ENCODE peak calls at places on chromosome 7, in five cellular contexts. One of them, this sample, is unnamed. For H3K27me3 and H3K36me3, the result is how much of the 10 kb centered on the place peaks cover.

GRCh38 chr7:24720283-24720682 is 37.0 kb downstream of the GSDME start:
- DNase-seq in cardiac muscle cell: no peak
- DNase-seq in Peyer's patch: peak
- DNase-seq in IMR-90: no peak
- DNase-seq in body of pancreas: no peak
- DNase-seq in this sample: no peak

GRCh38 chr7:1403844-1404404 is 55.3 kb downstream of the MICALL2 start:
- DNase-seq in Peyer's patch: no peak
- DNase-seq in body of pancreas: no peak
- DNase-seq in cardiac muscle cell: peak
- DNase-seq in IMR-90: peak
- DNase-seq in this sample: no peak

GRCh38 chr7:77337456-77337990 is 78.6 kb downstream of the GSAP start:
- DNase-seq in Peyer's patch: no peak
- DNase-seq in cardiac muscle cell: no peak
- DNase-seq in body of pancreas: no peak
- DNase-seq in IMR-90: peak
- DNase-seq in this sample: no peak

GRCh38 chr7:152751449-152752141 is 8.0 kb upstream of the ACTR3B start:
- DNase-seq in IMR-90: no peak
- DNase-seq in Peyer's patch: no peak
- DNase-seq in body of pancreas: no peak
- DNase-seq in cardiac muscle cell: no peak
- DNase-seq in this sample: no peak

GRCh38 chr7:129646369-129647021 is 35.0 kb downstream of the NRF1 start:
- DNase-seq in body of pancreas: no peak
- DNase-seq in Peyer's patch: no peak
- DNase-seq in IMR-90: no peak
- DNase-seq in cardiac muscle cell: peak
- DNase-seq in this sample: no peak

GRCh38 chr7:35749548-35749947 is 51.3 kb upstream of the SEPTIN7 start:
- DNase-seq in cardiac muscle cell: no peak
- DNase-seq in IMR-90: peak
- DNase-seq in body of pancreas: no peak
- DNase-seq in Peyer's patch: no peak
- DNase-seq in this sample: no peak

GRCh38 chr7:27842094-27842493 is 102.1 kb downstream of the TAX1BP1 start:
- DNase-seq in cardiac muscle cell: no peak
- DNase-seq in Peyer's patch: no peak
- DNase-seq in IMR-90: no peak
- DNase-seq in body of pancreas: no peak
- DNase-seq in this sample: no peak

GRCh38 chr7:29806793-29807178 is 478 bp downstream of the WIPF3 start:
- DNase-seq in body of pancreas: no peak
- DNase-seq in IMR-90: no peak
- DNase-seq in cardiac muscle cell: no peak
- DNase-seq in Peyer's patch: no peak
- DNase-seq in this sample: no peak

GRCh38 chr7:40437498-40437897 is 302.7 kb downstream of the SUGCT start:
- DNase-seq in body of pancreas: no peak
- DNase-seq in Peyer's patch: no peak
- DNase-seq in cardiac muscle cell: no peak
- DNase-seq in IMR-90: peak
- DNase-seq in this sample: no peak

GRCh38 chr7:28207486-28208158 is 27.0 kb upstream of the JAZF1 start:
- DNase-seq in body of pancreas: no peak
- DNase-seq in cardiac muscle cell: no peak
- DNase-seq in Peyer's patch: no peak
- DNase-seq in IMR-90: no peak
- DNase-seq in this sample: peak

GRCh38 chr7:33905389-33906032 is at the start of gene BMPER:
- DNase-seq in IMR-90: peak
- DNase-seq in cardiac muscle cell: peak
- DNase-seq in Peyer's patch: no peak
- DNase-seq in body of pancreas: peak
- DNase-seq in this sample: no peak

GRCh38 chr7:64885520-64886240 is 17.4 kb upstream of the ZNF273 start:
- DNase-seq in Peyer's patch: no peak
- DNase-seq in cardiac muscle cell: no peak
- DNase-seq in body of pancreas: no peak
- DNase-seq in IMR-90: no peak
- DNase-seq in this sample: no peak

GRCh38 chr7:19117081-19117869 is at the start of gene TWIST1:
- DNase-seq in IMR-90: peak
- DNase-seq in cardiac muscle cell: peak
- DNase-seq in Peyer's patch: no peak
- DNase-seq in body of pancreas: no peak
- DNase-seq in this sample: no peak

GRCh38 chr7:130913721-130914588 is 179.9 kb upstream of the KLF14 start:
- DNase-seq in IMR-90: no peak
- DNase-seq in body of pancreas: no peak
- DNase-seq in Peyer's patch: no peak
- DNase-seq in cardiac muscle cell: no peak
- DNase-seq in this sample: no peak

GRCh38 chr7:73451780-73452398 is 18.3 kb downstream of the FZD9 start:
- DNase-seq in Peyer's patch: no peak
- DNase-seq in IMR-90: peak
- DNase-seq in cardiac muscle cell: peak
- DNase-seq in body of pancreas: no peak
- DNase-seq in this sample: peak

GRCh38 chr7:3217166-3217565 is 83.9 kb upstream of the SDK1 start:
- DNase-seq in body of pancreas: peak
- DNase-seq in IMR-90: peak
- DNase-seq in cardiac muscle cell: peak
- DNase-seq in Peyer's patch: no peak
- DNase-seq in this sample: no peak

GRCh38 chr7:3641556-3641955 is 340.5 kb downstream of the SDK1 start:
- DNase-seq in IMR-90: no peak
- DNase-seq in body of pancreas: no peak
- DNase-seq in Peyer's patch: no peak
- DNase-seq in cardiac muscle cell: no peak
- DNase-seq in this sample: no peak

GRCh38 chr7:137790828-137791227 is 55.9 kb downstream of the DGKI start:
- DNase-seq in Peyer's patch: no peak
- DNase-seq in body of pancreas: no peak
- DNase-seq in IMR-90: no peak
- DNase-seq in cardiac muscle cell: no peak
- DNase-seq in this sample: no peak

GRCh38 chr7:2808891-2809660 is 35.0 kb downstream of the GNA12 start:
- DNase-seq in cardiac muscle cell: no peak
- DNase-seq in body of pancreas: no peak
- DNase-seq in Peyer's patch: no peak
- DNase-seq in IMR-90: no peak
- DNase-seq in this sample: no peak

GRCh38 chr7:128393526-128394330 is 16.1 kb downstream of the IMPDH1 start:
- DNase-seq in body of pancreas: no peak
- DNase-seq in Peyer's patch: no peak
- DNase-seq in IMR-90: no peak
- DNase-seq in cardiac muscle cell: no peak
- DNase-seq in this sample: no peak

GRCh38 chr7:157926107-157926506 is 589.3 kb downstream of the DNAJB6 start:
- DNase-seq in body of pancreas: no peak
- DNase-seq in cardiac muscle cell: no peak
- DNase-seq in IMR-90: no peak
- DNase-seq in Peyer's patch: no peak
- DNase-seq in this sample: no peak

GRCh38 chr7:1553513-1554210 is 2.3 kb downstream of the TMEM184A start:
- DNase-seq in Peyer's patch: no peak
- DNase-seq in IMR-90: no peak
- DNase-seq in body of pancreas: no peak
- DNase-seq in cardiac muscle cell: no peak
- DNase-seq in this sample: no peak

GRCh38 chr7:923108-924041 is 31.1 kb downstream of the ADAP1 start:
- DNase-seq in Peyer's patch: peak
- DNase-seq in IMR-90: peak
- DNase-seq in cardiac muscle cell: peak
- DNase-seq in body of pancreas: peak
- DNase-seq in this sample: peak

GRCh38 chr7:38306136-38306535 is 32.7 kb upstream of the TARP start:
- DNase-seq in body of pancreas: no peak
- DNase-seq in cardiac muscle cell: no peak
- DNase-seq in Peyer's patch: no peak
- DNase-seq in IMR-90: peak
- DNase-seq in this sample: no peak

GRCh38 chr7:137755438-137755837 is 91.3 kb downstream of the DGKI start:
- DNase-seq in Peyer's patch: no peak
- DNase-seq in cardiac muscle cell: no peak
- DNase-seq in IMR-90: no peak
- DNase-seq in body of pancreas: no peak
- DNase-seq in this sample: no peak

GRCh38 chr7:7737674-7738073 is 19.3 kb upstream of the RPA3 start:
- DNase-seq in cardiac muscle cell: no peak
- DNase-seq in body of pancreas: no peak
- DNase-seq in Peyer's patch: no peak
- DNase-seq in IMR-90: no peak
- DNase-seq in this sample: no peak

GRCh38 chr7:5549096-5549896 is 125.7 kb upstream of the TNRC18 start:
- DNase-seq in IMR-90: peak
- DNase-seq in Peyer's patch: no peak
- DNase-seq in cardiac muscle cell: no peak
- DNase-seq in body of pancreas: no peak
- DNase-seq in this sample: no peak

GRCh38 chr7:135922263-135922662 is 54.9 kb downstream of the MTPN start:
- DNase-seq in Peyer's patch: no peak
- DNase-seq in body of pancreas: no peak
- DNase-seq in IMR-90: no peak
- DNase-seq in cardiac muscle cell: no peak
- DNase-seq in this sample: no peak

GRCh38 chr7:1829111-1829510 is 159.0 kb downstream of the ELFN1 start:
- DNase-seq in cardiac muscle cell: no peak
- DNase-seq in IMR-90: no peak
- DNase-seq in body of pancreas: no peak
- DNase-seq in Peyer's patch: no peak
- DNase-seq in this sample: no peak

GRCh38 chr7:158353606-158354570 is 233.7 kb downstream of the PTPRN2 start:
- DNase-seq in body of pancreas: no peak
- DNase-seq in cardiac muscle cell: no peak
- DNase-seq in IMR-90: no peak
- DNase-seq in Peyer's patch: no peak
- DNase-seq in this sample: no peak

GRCh38 chr7:115224923-115225322 is 303.0 kb downstream of the MDFIC start:
- DNase-seq in cardiac muscle cell: no peak
- DNase-seq in body of pancreas: no peak
- DNase-seq in Peyer's patch: no peak
- DNase-seq in IMR-90: no peak
- DNase-seq in this sample: no peak

GRCh38 chr7:26060713-26061339 is 91.2 kb upstream of the NFE2L3 start:
- DNase-seq in IMR-90: no peak
- DNase-seq in cardiac muscle cell: no peak
- DNase-seq in body of pancreas: no peak
- DNase-seq in Peyer's patch: no peak
- DNase-seq in this sample: no peak

GRCh38 chr7:100356416-100357068 is 1.4 kb upstream of the PILRB start:
- DNase-seq in body of pancreas: no peak
- DNase-seq in cardiac muscle cell: no peak
- DNase-seq in Peyer's patch: no peak
- DNase-seq in IMR-90: no peak
- DNase-seq in this sample: no peak

GRCh38 chr7:37310322-37311080 is 138.2 kb downstream of the ELMO1 start:
- DNase-seq in body of pancreas: no peak
- DNase-seq in cardiac muscle cell: no peak
- DNase-seq in IMR-90: no peak
- DNase-seq in Peyer's patch: no peak
- DNase-seq in this sample: no peak

GRCh38 chr7:34497153-34497777 is 160.8 kb upstream of the NPSR1 start:
- DNase-seq in Peyer's patch: no peak
- DNase-seq in body of pancreas: no peak
- DNase-seq in IMR-90: no peak
- DNase-seq in cardiac muscle cell: no peak
- DNase-seq in this sample: no peak

GRCh38 chr7:29408841-29409243 is 154.8 kb upstream of the PRR15 start:
- DNase-seq in body of pancreas: peak
- DNase-seq in cardiac muscle cell: peak
- DNase-seq in IMR-90: peak
- DNase-seq in Peyer's patch: peak
- DNase-seq in this sample: peak

GRCh38 chr7:134920026-134920758 is 66.1 kb upstream of the AGBL3 start:
- DNase-seq in cardiac muscle cell: no peak
- DNase-seq in IMR-90: peak
- DNase-seq in body of pancreas: no peak
- DNase-seq in Peyer's patch: no peak
- DNase-seq in this sample: no peak

DNA sequence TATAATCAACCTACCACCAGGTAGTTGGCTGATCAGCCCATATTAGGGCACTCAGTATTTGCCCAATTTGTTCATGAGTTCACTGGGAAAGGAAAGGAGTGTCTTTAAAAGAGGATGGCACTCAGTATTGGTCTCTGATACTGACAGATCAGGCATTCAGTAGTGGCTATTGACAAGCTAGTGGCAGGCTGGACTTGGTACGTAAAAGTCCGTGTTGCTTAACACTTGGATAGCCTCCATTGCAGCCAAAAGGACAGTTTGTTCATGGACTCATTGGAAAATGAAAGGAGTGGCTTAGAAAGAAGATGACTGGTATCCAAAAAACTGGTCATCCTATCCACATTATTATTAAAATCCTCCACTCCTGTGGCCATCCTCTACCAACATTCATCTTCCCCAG is 78.4 kb upstream of the MAGI2 start:
- DNase-seq in cardiac muscle cell: no peak
- DNase-seq in IMR-90: no peak
- DNase-seq in Peyer's patch: no peak
- DNase-seq in body of pancreas: no peak
- DNase-seq in this sample: no peak
- H3K27ac ChIP-seq in cardiac muscle cell: no peak
- H3K27ac ChIP-seq in IMR-90: no peak
- H3K27ac ChIP-seq in Peyer's patch: no peak
- H3K27ac ChIP-seq in body of pancreas: no peak
- H3K27ac ChIP-seq in this sample: no peak

GRCh38 chr7:122299624-122299934 is 5.0 kb downstream of the FEZF1 start:
- DNase-seq in cardiac muscle cell: no peak
- DNase-seq in IMR-90: no peak
- DNase-seq in Peyer's patch: no peak
- DNase-seq in body of pancreas: no peak
- DNase-seq in this sample: no peak
- H3K27me3 ChIP-seq in cardiac muscle cell: half or more
- H3K27me3 ChIP-seq in IMR-90: under half
- H3K27me3 ChIP-seq in Peyer's patch: under half
- H3K27me3 ChIP-seq in body of pancreas: under half
- H3K27me3 ChIP-seq in this sample: under half

GRCh38 chr7:46738165-46738564 is 817.1 kb upstream of the IGFBP3 start:
- DNase-seq in body of pancreas: no peak
- DNase-seq in Peyer's patch: no peak
- DNase-seq in cardiac muscle cell: no peak
- DNase-seq in IMR-90: peak
- DNase-seq in this sample: no peak
- H3K36me3 ChIP-seq in body of pancreas: under half
- H3K36me3 ChIP-seq in Peyer's patch: under half
- H3K36me3 ChIP-seq in cardiac muscle cell: under half
- H3K36me3 ChIP-seq in IMR-90: under half
- H3K36me3 ChIP-seq in this sample: under half

DNA sequence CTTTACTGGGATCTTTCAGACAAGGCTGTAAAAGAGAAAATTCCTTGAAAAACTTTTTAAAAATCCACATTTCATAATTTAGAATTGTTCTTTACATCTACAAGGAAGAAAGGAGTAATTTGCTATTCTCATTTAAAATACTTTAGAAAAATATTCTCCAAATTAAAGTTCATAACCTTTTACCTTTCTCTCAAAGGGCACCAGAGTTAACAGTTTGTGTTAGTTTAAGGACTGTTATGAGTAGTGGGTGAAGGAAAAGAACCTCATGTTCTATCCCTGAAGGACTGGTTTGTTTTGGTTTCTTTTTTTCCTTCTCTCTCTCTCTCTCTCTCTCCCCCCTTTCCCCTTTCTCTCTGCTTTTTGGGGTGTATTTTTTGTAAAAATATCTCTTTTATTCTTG is 4.1 kb downstream of the AGMO start:
- DNase-seq in IMR-90: no peak
- DNase-seq in cardiac muscle cell: no peak
- DNase-seq in Peyer's patch: no peak
- DNase-seq in body of pancreas: no peak
- DNase-seq in this sample: no peak
- H3K27ac ChIP-seq in IMR-90: no peak
- H3K27ac ChIP-seq in cardiac muscle cell: no peak
- H3K27ac ChIP-seq in Peyer's patch: no peak
- H3K27ac ChIP-seq in body of pancreas: no peak
- H3K27ac ChIP-seq in this sample: no peak